ENCODE peak calls at places on chromosomes 6 and 20, in four cellular contexts. K, A, G and T are unnamed samples.

GRCh38 chr6:135939216-135939610 is 87.7 kb downstream of the PDE7B start:
- DNase-seq in K (no peak), A (no peak), G (no peak), T (no peak)

GRCh38 chr20:25259788-25260254 is 11.9 kb downstream of the PYGB start:
- DNase-seq in K (no peak), A (no peak), G (no peak), T (no peak)

GRCh38 chr6:128414943-128415342 is 105.5 kb downstream of the PTPRK start:
- DNase-seq in K (no peak), A (no peak), G (no peak), T (no peak)

GRCh38 chr6:84892666-84893065 is 128.3 kb upstream of the TBX18 start:
- DNase-seq in K (no peak), A (no peak), G (no peak), T (no peak)

GRCh38 chr20:45017281-45017680 is 51.0 kb downstream of the STK4 start:
- DNase-seq in K (no peak), A (no peak), G (no peak), T (no peak)

GRCh38 chr6:14269434-14269833 is 151.9 kb downstream of the CD83 start:
- DNase-seq in K (no peak), A (no peak), G (no peak), T (no peak)

GRCh38 chr6:127302728-127303675 is 36.3 kb downstream of the RNF146 start:
- DNase-seq in K (peak), A (peak), G (no peak), T (peak)

GRCh38 chr20:33277471-33278441 is 5.3 kb upstream of the BPIFB1 start:
- DNase-seq in K (no peak), A (no peak), G (no peak), T (no peak)

GRCh38 chr20:11891081-11891826 is 26.4 kb upstream of the BTBD3 start:
- DNase-seq in K (peak), A (peak), G (no peak), T (peak)
- TF ChIP-seq POLR2AphosphoS5 in K (no peak), A (no peak), G (no peak), T (no peak)

DNA sequence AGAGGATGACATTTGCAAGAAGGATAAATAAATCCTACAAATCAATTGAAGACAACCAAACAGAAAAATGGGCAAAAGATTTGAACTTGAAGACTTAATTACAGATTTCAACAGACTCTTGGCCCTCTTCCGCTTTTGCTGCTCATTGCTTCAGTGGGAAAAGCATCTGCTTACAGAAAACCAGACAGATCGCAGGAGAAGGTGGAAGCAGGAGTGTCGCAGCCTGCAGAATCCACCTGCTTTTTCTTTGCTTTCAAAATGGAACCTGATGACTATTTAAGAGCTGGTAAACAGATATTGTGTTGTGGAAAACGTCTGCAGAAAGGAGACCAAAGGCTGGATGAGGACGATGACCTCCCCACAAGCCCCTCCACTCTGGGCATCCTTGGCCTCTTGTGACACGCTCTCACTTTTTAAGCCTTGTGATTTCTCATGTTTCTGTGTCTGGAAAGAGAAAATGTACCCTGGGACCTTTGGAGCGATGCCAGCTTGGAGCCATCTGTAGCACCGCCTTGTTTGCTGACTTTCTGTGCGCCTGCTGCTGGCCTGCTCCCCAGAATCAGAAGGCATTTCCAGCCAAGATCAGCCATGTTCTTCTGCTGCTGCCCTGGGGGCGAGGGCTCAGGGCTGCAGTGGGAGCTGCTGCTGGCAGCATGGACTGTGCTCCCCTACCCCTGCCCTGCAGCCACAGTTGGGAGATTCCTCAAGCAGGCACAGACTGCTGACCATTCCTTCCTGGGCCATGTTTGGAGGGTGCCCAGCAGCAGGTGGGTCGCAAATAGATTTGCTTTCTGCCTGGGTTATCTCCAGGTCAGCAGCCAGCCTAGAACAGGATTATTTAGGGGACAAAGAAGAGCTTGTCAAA is 3.6 kb upstream of the CSTL1 start:
- DNase-seq in K (no peak), A (no peak), G (no peak), T (no peak)
- TF ChIP-seq SPI1 in K (no peak), A (no peak), G (no peak), T (no peak)

DNA sequence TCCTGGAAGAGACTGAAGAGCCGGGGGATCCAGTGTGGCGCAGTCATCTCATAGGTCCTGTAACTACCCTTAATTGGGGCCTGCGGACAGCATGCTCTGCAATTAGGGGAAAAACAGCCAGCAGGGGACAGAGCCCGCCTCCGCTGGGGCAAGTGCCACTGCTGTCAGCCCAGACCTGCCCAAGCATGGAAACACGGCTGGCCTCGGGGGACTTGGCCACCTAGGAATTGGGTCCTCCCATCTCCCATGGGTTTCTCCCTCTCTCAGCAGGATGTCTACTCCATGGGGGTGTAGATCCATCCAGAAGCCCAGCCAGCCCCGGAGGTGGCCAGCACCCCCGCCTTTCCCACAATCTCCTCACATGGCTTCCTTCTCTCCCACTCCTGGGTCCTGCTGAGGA is 3.6 kb downstream of the GHRH start:
- DNase-seq in K (no peak), A (no peak), G (no peak), T (no peak)
- TF ChIP-seq POLR2AphosphoS5 in K (no peak), A (no peak), G (no peak), T (no peak)

DNA sequence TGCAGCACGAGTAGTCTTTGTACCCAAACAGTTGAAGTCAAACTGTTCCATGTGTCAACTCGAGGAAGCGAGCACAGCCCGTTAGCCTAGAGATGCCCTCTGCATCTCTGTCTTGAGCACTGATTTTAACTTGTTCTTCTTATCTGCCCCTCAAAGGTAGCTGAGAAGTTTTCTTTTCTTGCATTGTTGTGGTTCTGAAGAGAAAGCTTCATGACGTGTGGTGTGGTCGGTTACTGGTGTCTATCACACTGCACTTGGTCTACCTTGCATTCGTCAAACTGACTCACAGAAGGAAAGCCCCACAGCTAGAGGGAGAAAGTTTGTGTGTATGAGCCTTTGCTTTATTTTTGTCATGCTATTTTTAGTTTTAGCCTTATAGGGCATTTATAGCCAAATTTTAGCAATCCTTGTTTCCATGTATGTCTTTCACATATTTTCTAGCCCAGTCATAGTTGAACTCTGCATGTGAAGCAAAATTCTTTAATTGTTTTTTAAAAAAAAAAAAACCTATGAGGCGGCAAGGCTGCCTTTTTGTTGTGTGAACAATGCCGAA is 115.1 kb downstream of the JAG1 start:
- DNase-seq in K (no peak), A (no peak), G (peak), T (no peak)
- TF ChIP-seq SPI1 in K (no peak), A (no peak), G (no peak), T (no peak)

DNA sequence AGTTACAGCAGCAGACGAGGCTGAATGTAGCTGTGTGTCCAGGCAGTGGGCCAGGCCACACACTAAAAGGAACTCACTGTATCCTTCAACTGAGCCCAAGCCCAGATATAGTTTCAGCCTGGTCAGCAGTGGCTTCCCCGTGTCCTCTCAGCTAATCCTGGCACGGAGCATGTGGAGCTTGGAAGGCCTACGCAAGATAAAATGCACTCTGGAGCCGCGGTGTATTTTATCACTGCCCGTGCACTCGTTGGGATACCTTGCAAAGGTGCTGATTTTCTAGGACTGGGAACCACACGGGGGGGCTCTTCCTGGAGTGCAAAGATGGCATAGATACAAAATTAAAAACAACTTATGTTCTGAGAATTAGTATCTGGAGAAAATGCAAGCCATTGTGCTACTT is 48.4 kb upstream of the IYD start:
- DNase-seq in K (no peak), A (no peak), G (no peak), T (no peak)
- TF ChIP-seq POLR2AphosphoS5 in K (no peak), A (no peak), G (no peak), T (no peak)

GRCh38 chr20:41746635-41747034 is 128.5 kb upstream of the CHD6 start:
- DNase-seq in K (no peak), A (no peak), G (no peak), T (no peak)

GRCh38 chr20:41747226-41747625 is 129.0 kb upstream of the CHD6 start:
- DNase-seq in K (no peak), A (no peak), G (no peak), T (no peak)

GRCh38 chr20:41748756-41749582 is 130.8 kb upstream of the CHD6 start:
- DNase-seq in K (no peak), A (no peak), G (no peak), T (no peak)

GRCh38 chr20:41750137-41750536 is 132.0 kb upstream of the CHD6 start:
- DNase-seq in K (no peak), A (no peak), G (no peak), T (no peak)

GRCh38 chr20:41748051-41748450 is 129.9 kb upstream of the CHD6 start:
- DNase-seq in K (no peak), A (no peak), G (no peak), T (no peak)
- TF ChIP-seq SPI1 in K (no peak), A (no peak), G (no peak), T (no peak)

GRCh38 chr20:20856956-20857355 is 144.5 kb upstream of the RALGAPA2 start:
- DNase-seq in K (no peak), A (no peak), G (no peak), T (no peak)

GRCh38 chr20:20859510-20859909 is 147.1 kb upstream of the RALGAPA2 start:
- DNase-seq in K (peak), A (no peak), G (no peak), T (no peak)

GRCh38 chr20:20856306-20856705 is 143.9 kb upstream of the RALGAPA2 start:
- DNase-seq in K (peak), A (no peak), G (no peak), T (no peak)

GRCh38 chr20:20864346-20865096 is 152.1 kb upstream of the RALGAPA2 start:
- DNase-seq in K (no peak), A (no peak), G (no peak), T (no peak)

DNA sequence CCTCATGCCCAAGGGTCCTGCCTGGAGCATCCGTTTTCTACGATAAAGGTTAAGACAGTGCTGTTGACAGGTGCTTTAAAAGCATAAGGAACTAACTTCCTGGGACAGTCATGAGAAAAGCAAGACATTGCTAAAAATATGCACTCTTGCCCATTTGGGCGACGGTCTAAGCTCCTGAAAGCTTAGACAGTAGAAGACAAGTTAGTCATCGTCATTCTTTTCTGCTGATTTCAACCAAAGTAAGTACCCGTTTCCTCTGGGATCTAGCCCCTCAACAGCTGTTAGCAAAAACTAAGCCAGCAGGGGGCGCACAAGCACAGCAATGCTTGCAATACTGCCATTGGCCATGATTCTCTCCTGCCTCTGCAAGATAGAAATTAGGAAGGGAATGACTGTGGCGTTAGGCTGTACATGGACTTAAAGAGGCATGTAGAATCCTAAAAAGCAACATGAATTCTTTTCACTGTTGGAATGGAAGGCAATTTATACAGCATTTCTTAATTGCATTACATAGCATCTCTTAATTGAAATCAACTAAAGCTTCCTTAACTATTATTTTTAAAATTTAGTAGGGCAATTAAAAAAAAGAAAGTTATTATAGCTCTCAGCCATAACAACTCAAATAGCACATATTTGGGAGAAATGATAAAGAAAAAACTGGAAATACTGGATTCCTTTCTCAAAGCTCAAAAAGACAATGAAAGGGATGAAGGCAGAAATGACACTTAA is 147.8 kb upstream of the RALGAPA2 start:
- DNase-seq in K (peak), A (peak), G (peak), T (peak)
- TF ChIP-seq POLR2AphosphoS5 in K (no peak), A (no peak), G (no peak), T (no peak)